ENCODE peak calls at places on chromosomes 7 and 10, in five cellular contexts. C is activated CD4-positive, CD25-positive, alpha-beta regulatory T cell; M is EH; Z is T-helper 2 cell; N is fibroblast of pulmonary artery. B is an unnamed sample.

GRCh38 chr7:129875745-129876411 is 76.9 kb downstream of the UBE2H start:
- DNase-seq in C (no peak), M (peak; percentile 58), Z (no peak), N (peak; percentile 64), B (no peak)

GRCh38 chr10:97574374-97575100 is 2.0 kb downstream of the ANKRD2 start:
- DNase-seq in C (no peak), M (peak; percentile 94), Z (no peak), N (peak; percentile 72), B (peak; percentile 90)

GRCh38 chr7:17248527-17248926 is 49.9 kb upstream of the AHR start:
- DNase-seq in C (no peak), M (no peak), Z (no peak), N (no peak), B (no peak)

GRCh38 chr10:16845248-16845647 is 28.0 kb upstream of the RSU1 start:
- DNase-seq in C (no peak), M (peak; percentile 25), Z (no peak), N (peak; percentile 38), B (no peak)

GRCh38 chr7:17532861-17533404 is 234.5 kb downstream of the AHR start:
- DNase-seq in C (no peak), M (peak; percentile 95), Z (no peak), N (peak; percentile 79), B (peak; percentile 68)

GRCh38 chr7:4724648-4725013 is 42.5 kb downstream of the FOXK1 start:
- DNase-seq in C (no peak), M (peak; percentile 71), Z (no peak), N (peak; percentile 52), B (peak; percentile 91)

GRCh38 chr7:81285142-81285871 is 366.5 kb upstream of the SEMA3C start:
- DNase-seq in C (no peak), M (peak; percentile 95), Z (peak; percentile 34), N (peak; percentile 76), B (peak; percentile 93)

GRCh38 chr10:129658673-129659072 is 191.6 kb downstream of the MGMT start:
- DNase-seq in C (no peak), M (no peak), Z (no peak), N (no peak), B (no peak)

GRCh38 chr7:22581099-22581498 is 81.1 kb upstream of the STEAP1B start:
- DNase-seq in C (no peak), M (no peak), Z (peak; percentile 34), N (no peak), B (no peak)

GRCh38 chr7:18873674-18874341 is 243.6 kb downstream of the TWIST1 start:
- DNase-seq in C (no peak), M (peak; percentile 61), Z (no peak), N (peak; percentile 37), B (no peak)

GRCh38 chr10:109993551-109993950 is 14.2 kb upstream of the ADD3 start:
- DNase-seq in C (no peak), M (peak; percentile 34), Z (no peak), N (no peak), B (no peak)

GRCh38 chr7:16400896-16401275 is 20.5 kb downstream of the CRPPA start:
- DNase-seq in C (no peak), M (no peak), Z (no peak), N (no peak), B (no peak)

B was measured in SJSA1.